ENCODE peak calls at places on chromosomes 13 and 19, in eight cellular contexts. One of them, this sample, is unnamed. For H3K4me1, the result is how much of the 10 kb centered on the place peaks cover.

GRCh38 chr19:45408121-45408520 is 1.7 kb downstream of the POLR1G start:
- DNase-seq in esophagus squamous epithelium: no peak
- DNase-seq in body of pancreas: no peak
- DNase-seq in thoracic aorta: no peak
- DNase-seq in ovary: no peak
- DNase-seq in lower lobe of right lung: peak
- DNase-seq in esophagus muscularis mucosa: no peak
- DNase-seq in breast epithelium: no peak
- DNase-seq in this sample: no peak

GRCh38 chr13:24270639-24271131 is 38.7 kb upstream of the C1QTNF9 start:
- DNase-seq in breast epithelium: no peak
- DNase-seq in body of pancreas: peak
- DNase-seq in thoracic aorta: no peak
- DNase-seq in esophagus muscularis mucosa: no peak
- DNase-seq in esophagus squamous epithelium: peak
- DNase-seq in lower lobe of right lung: peak
- DNase-seq in ovary: peak
- DNase-seq in this sample: peak

GRCh38 chr19:36547001-36547732 is 19.1 kb upstream of the ZNF260 start:
- DNase-seq in body of pancreas: no peak
- DNase-seq in ovary: no peak
- DNase-seq in lower lobe of right lung: no peak
- DNase-seq in breast epithelium: no peak
- DNase-seq in esophagus muscularis mucosa: no peak
- DNase-seq in thoracic aorta: no peak
- DNase-seq in esophagus squamous epithelium: no peak
- DNase-seq in this sample: no peak

GRCh38 chr19:54937926-54938325 is 9.4 kb downstream of the NLRP7 start:
- DNase-seq in esophagus muscularis mucosa: no peak
- DNase-seq in lower lobe of right lung: no peak
- DNase-seq in esophagus squamous epithelium: no peak
- DNase-seq in ovary: no peak
- DNase-seq in breast epithelium: no peak
- DNase-seq in thoracic aorta: no peak
- DNase-seq in body of pancreas: no peak
- DNase-seq in this sample: no peak

GRCh38 chr19:35715355-35715809 is 2.4 kb upstream of the KMT2B start:
- DNase-seq in thoracic aorta: no peak
- DNase-seq in lower lobe of right lung: no peak
- DNase-seq in body of pancreas: no peak
- DNase-seq in esophagus muscularis mucosa: no peak
- DNase-seq in esophagus squamous epithelium: no peak
- DNase-seq in breast epithelium: no peak
- DNase-seq in ovary: no peak
- DNase-seq in this sample: no peak

GRCh38 chr13:107865643-107866006 is 349.7 kb downstream of the LIG4 start:
- DNase-seq in breast epithelium: no peak
- DNase-seq in esophagus squamous epithelium: no peak
- DNase-seq in body of pancreas: no peak
- DNase-seq in thoracic aorta: no peak
- DNase-seq in esophagus muscularis mucosa: no peak
- DNase-seq in lower lobe of right lung: no peak
- DNase-seq in ovary: no peak
- DNase-seq in this sample: no peak

GRCh38 chr19:6822311-6822670 is 49.8 kb downstream of the VAV1 start:
- DNase-seq in breast epithelium: no peak
- DNase-seq in lower lobe of right lung: peak
- DNase-seq in thoracic aorta: no peak
- DNase-seq in esophagus muscularis mucosa: no peak
- DNase-seq in esophagus squamous epithelium: no peak
- DNase-seq in body of pancreas: no peak
- DNase-seq in ovary: no peak
- DNase-seq in this sample: no peak

GRCh38 chr13:41075034-41075433 is 13.7 kb downstream of the WBP4 start:
- DNase-seq in esophagus muscularis mucosa: no peak
- DNase-seq in body of pancreas: no peak
- DNase-seq in breast epithelium: no peak
- DNase-seq in esophagus squamous epithelium: no peak
- DNase-seq in ovary: no peak
- DNase-seq in lower lobe of right lung: no peak
- DNase-seq in thoracic aorta: no peak
- DNase-seq in this sample: no peak

GRCh38 chr13:23739597-23739996 is 149.6 kb downstream of the MIPEP start:
- DNase-seq in thoracic aorta: no peak
- DNase-seq in breast epithelium: no peak
- DNase-seq in ovary: no peak
- DNase-seq in esophagus squamous epithelium: no peak
- DNase-seq in lower lobe of right lung: no peak
- DNase-seq in esophagus muscularis mucosa: no peak
- DNase-seq in body of pancreas: no peak
- DNase-seq in this sample: no peak

GRCh38 chr13:21402586-21403307 is 56.4 kb downstream of the ZDHHC20 start:
- DNase-seq in breast epithelium: no peak
- DNase-seq in lower lobe of right lung: no peak
- DNase-seq in esophagus squamous epithelium: no peak
- DNase-seq in body of pancreas: no peak
- DNase-seq in ovary: no peak
- DNase-seq in thoracic aorta: no peak
- DNase-seq in esophagus muscularis mucosa: no peak
- DNase-seq in this sample: no peak

GRCh38 chr19:17796013-17796837 is 1.3 kb downstream of the B3GNT3 start:
- DNase-seq in body of pancreas: no peak
- DNase-seq in esophagus squamous epithelium: no peak
- DNase-seq in ovary: no peak
- DNase-seq in breast epithelium: no peak
- DNase-seq in esophagus muscularis mucosa: no peak
- DNase-seq in thoracic aorta: no peak
- DNase-seq in lower lobe of right lung: no peak
- DNase-seq in this sample: no peak

GRCh38 chr13:99307648-99308339 is 595 bp upstream of the GPR183 start:
- DNase-seq in breast epithelium: no peak
- DNase-seq in body of pancreas: peak
- DNase-seq in thoracic aorta: no peak
- DNase-seq in esophagus muscularis mucosa: no peak
- DNase-seq in esophagus squamous epithelium: no peak
- DNase-seq in lower lobe of right lung: peak
- DNase-seq in ovary: no peak
- DNase-seq in this sample: no peak

GRCh38 chr19:33429891-33430673 is 56.6 kb downstream of the CEBPG start:
- DNase-seq in ovary: peak
- DNase-seq in esophagus muscularis mucosa: no peak
- DNase-seq in thoracic aorta: no peak
- DNase-seq in breast epithelium: no peak
- DNase-seq in esophagus squamous epithelium: no peak
- DNase-seq in body of pancreas: no peak
- DNase-seq in lower lobe of right lung: peak
- DNase-seq in this sample: no peak

GRCh38 chr19:53908933-53909415 is at the start of gene CACNG7:
- DNase-seq in esophagus squamous epithelium: no peak
- DNase-seq in breast epithelium: no peak
- DNase-seq in esophagus muscularis mucosa: no peak
- DNase-seq in ovary: no peak
- DNase-seq in thoracic aorta: no peak
- DNase-seq in body of pancreas: no peak
- DNase-seq in lower lobe of right lung: no peak
- DNase-seq in this sample: no peak

GRCh38 chr13:87666826-87667225 is 4.3 kb upstream of the SLITRK5 start:
- DNase-seq in esophagus squamous epithelium: no peak
- DNase-seq in breast epithelium: no peak
- DNase-seq in body of pancreas: no peak
- DNase-seq in thoracic aorta: no peak
- DNase-seq in esophagus muscularis mucosa: no peak
- DNase-seq in ovary: no peak
- DNase-seq in lower lobe of right lung: no peak
- DNase-seq in this sample: no peak

GRCh38 chr13:92054389-92054788 is 656.0 kb downstream of the GPC5 start:
- DNase-seq in esophagus squamous epithelium: no peak
- DNase-seq in esophagus muscularis mucosa: no peak
- DNase-seq in breast epithelium: no peak
- DNase-seq in thoracic aorta: no peak
- DNase-seq in lower lobe of right lung: no peak
- DNase-seq in ovary: no peak
- DNase-seq in body of pancreas: no peak
- DNase-seq in this sample: no peak

GRCh38 chr13:98921786-98922185 is 56.1 kb downstream of the DOCK9 start:
- DNase-seq in thoracic aorta: no peak
- DNase-seq in breast epithelium: no peak
- DNase-seq in esophagus squamous epithelium: no peak
- DNase-seq in body of pancreas: no peak
- DNase-seq in lower lobe of right lung: no peak
- DNase-seq in esophagus muscularis mucosa: no peak
- DNase-seq in ovary: no peak
- DNase-seq in this sample: no peak

GRCh38 chr19:7799640-7800355 is 30.2 kb upstream of the EVI5L start:
- DNase-seq in thoracic aorta: peak
- DNase-seq in breast epithelium: peak
- DNase-seq in esophagus muscularis mucosa: no peak
- DNase-seq in ovary: peak
- DNase-seq in body of pancreas: peak
- DNase-seq in lower lobe of right lung: peak
- DNase-seq in esophagus squamous epithelium: no peak
- DNase-seq in this sample: peak

GRCh38 chr13:67229438-67230242 is 496 bp downstream of the PCDH9 start:
- DNase-seq in breast epithelium: no peak
- DNase-seq in body of pancreas: no peak
- DNase-seq in thoracic aorta: no peak
- DNase-seq in lower lobe of right lung: no peak
- DNase-seq in esophagus squamous epithelium: no peak
- DNase-seq in ovary: no peak
- DNase-seq in esophagus muscularis mucosa: no peak
- DNase-seq in this sample: no peak

GRCh38 chr19:33724021-33724722 is 72.5 kb upstream of the KCTD15 start:
- DNase-seq in breast epithelium: no peak
- DNase-seq in thoracic aorta: no peak
- DNase-seq in esophagus squamous epithelium: no peak
- DNase-seq in body of pancreas: no peak
- DNase-seq in esophagus muscularis mucosa: no peak
- DNase-seq in lower lobe of right lung: no peak
- DNase-seq in ovary: no peak
- DNase-seq in this sample: no peak

GRCh38 chr13:46388846-46389245 is 1.8 kb upstream of the RUBCNL start:
- DNase-seq in thoracic aorta: no peak
- DNase-seq in ovary: no peak
- DNase-seq in breast epithelium: no peak
- DNase-seq in esophagus muscularis mucosa: no peak
- DNase-seq in body of pancreas: no peak
- DNase-seq in lower lobe of right lung: no peak
- DNase-seq in esophagus squamous epithelium: no peak
- DNase-seq in this sample: no peak

DNA sequence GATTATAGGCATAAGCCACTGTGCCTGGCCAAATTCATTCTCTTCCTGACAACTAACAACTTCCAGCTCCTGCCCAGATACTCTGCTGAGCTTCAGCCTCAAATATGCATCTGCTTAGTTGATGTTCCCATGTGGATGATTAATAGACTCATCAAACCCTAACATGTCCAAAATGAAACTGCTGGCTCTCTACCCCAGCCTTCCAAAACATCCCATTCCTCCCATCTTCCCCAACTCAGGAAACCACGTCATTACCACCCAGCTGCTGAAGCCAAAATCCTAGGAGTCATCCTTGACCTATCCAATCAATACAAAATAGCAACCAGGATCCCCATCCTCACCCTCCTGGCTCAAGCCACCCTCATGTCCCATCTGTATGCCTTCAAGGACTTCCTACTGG is 20.9 kb downstream of the POU2F2 start:
- DNase-seq in breast epithelium: no peak
- DNase-seq in esophagus squamous epithelium: no peak
- DNase-seq in body of pancreas: no peak
- DNase-seq in lower lobe of right lung: no peak
- DNase-seq in esophagus muscularis mucosa: no peak
- DNase-seq in ovary: no peak
- DNase-seq in thoracic aorta: no peak
- DNase-seq in this sample: no peak
- TF ChIP-seq CTCF in breast epithelium: no peak
- TF ChIP-seq CTCF in esophagus squamous epithelium: no peak
- TF ChIP-seq CTCF in body of pancreas: no peak
- TF ChIP-seq CTCF in lower lobe of right lung: no peak
- TF ChIP-seq CTCF in esophagus muscularis mucosa: no peak
- TF ChIP-seq CTCF in ovary: no peak
- TF ChIP-seq CTCF in thoracic aorta: no peak
- TF ChIP-seq CTCF in this sample: no peak

GRCh38 chr19:38543807-38544568 is 73.8 kb downstream of the MAP4K1 start:
- DNase-seq in thoracic aorta: peak
- DNase-seq in esophagus muscularis mucosa: no peak
- DNase-seq in lower lobe of right lung: peak
- DNase-seq in esophagus squamous epithelium: no peak
- DNase-seq in ovary: peak
- DNase-seq in body of pancreas: peak
- DNase-seq in breast epithelium: peak
- DNase-seq in this sample: peak
- H3K4me3 ChIP-seq in thoracic aorta: peak
- H3K4me3 ChIP-seq in esophagus muscularis mucosa: no peak
- H3K4me3 ChIP-seq in lower lobe of right lung: peak
- H3K4me3 ChIP-seq in esophagus squamous epithelium: peak
- H3K4me3 ChIP-seq in ovary: no peak
- H3K4me3 ChIP-seq in body of pancreas: no peak
- H3K4me3 ChIP-seq in breast epithelium: peak
- H3K4me3 ChIP-seq in this sample: peak

GRCh38 chr19:56109216-56109615 is 11.9 kb downstream of the ZNF787 start:
- DNase-seq in thoracic aorta: no peak
- DNase-seq in lower lobe of right lung: no peak
- DNase-seq in esophagus squamous epithelium: no peak
- DNase-seq in body of pancreas: no peak
- DNase-seq in ovary: no peak
- DNase-seq in breast epithelium: no peak
- DNase-seq in esophagus muscularis mucosa: no peak
- DNase-seq in this sample: no peak
- H3K4me1 ChIP-seq in thoracic aorta: under half
- H3K4me1 ChIP-seq in lower lobe of right lung: half or more
- H3K4me1 ChIP-seq in esophagus squamous epithelium: half or more
- H3K4me1 ChIP-seq in body of pancreas: half or more
- H3K4me1 ChIP-seq in ovary: under half
- H3K4me1 ChIP-seq in breast epithelium: under half
- H3K4me1 ChIP-seq in esophagus muscularis mucosa: half or more
- H3K4me1 ChIP-seq in this sample: under half

GRCh38 chr13:84917252-84917878 is 881.9 kb downstream of the SLITRK6 start:
- DNase-seq in esophagus squamous epithelium: no peak
- DNase-seq in lower lobe of right lung: no peak
- DNase-seq in body of pancreas: no peak
- DNase-seq in ovary: no peak
- DNase-seq in esophagus muscularis mucosa: no peak
- DNase-seq in breast epithelium: no peak
- DNase-seq in thoracic aorta: no peak
- DNase-seq in this sample: no peak
- TF ChIP-seq CTCF in esophagus squamous epithelium: peak
- TF ChIP-seq CTCF in lower lobe of right lung: peak
- TF ChIP-seq CTCF in body of pancreas: no peak
- TF ChIP-seq CTCF in ovary: no peak
- TF ChIP-seq CTCF in esophagus muscularis mucosa: peak
- TF ChIP-seq CTCF in breast epithelium: peak
- TF ChIP-seq CTCF in thoracic aorta: no peak
- TF ChIP-seq CTCF in this sample: peak

This sample was measured in heart right ventricle.